ENCODE peak calls at places on chromosomes 13 and 19, in four cellular contexts. N is GM23338, I is PC-3, T is neural progenitor cell. U is an unnamed sample.

GRCh38 chr13:28753208-28753892 is 34.6 kb upstream of the SLC46A3 start:
- DNase-seq in N (peak), I (peak), T (no peak), U (peak)

GRCh38 chr19:48400018-48400742 is 6.7 kb downstream of the GRIN2D start:
- DNase-seq in N (peak), I (peak), T (peak), U (peak)

GRCh38 chr19:12748489-12748888 is 3.1 kb upstream of the BEST2 start:
- DNase-seq in N (no peak), I (no peak), T (peak), U (no peak)

GRCh38 chr13:113500530-113501265 is 10.2 kb upstream of the DCUN1D2 start:
- DNase-seq in N (no peak), I (no peak), T (no peak), U (no peak)

GRCh38 chr13:79393564-79394249 is 12.3 kb downstream of the RBM26 start:
- DNase-seq in N (no peak), I (peak), T (no peak), U (no peak)

GRCh38 chr13:98026457-98026857 is 73.0 kb downstream of the IPO5 start:
- DNase-seq in N (peak), I (no peak), T (no peak), U (peak)

GRCh38 chr13:83613524-83613923 is 268.8 kb downstream of the SLITRK1 start:
- DNase-seq in N (no peak), I (no peak), T (no peak), U (no peak)

GRCh38 chr13:99075268-99076191 is 97.7 kb upstream of the DOCK9 start:
- DNase-seq in N (no peak), I (no peak), T (no peak), U (no peak)

DNA sequence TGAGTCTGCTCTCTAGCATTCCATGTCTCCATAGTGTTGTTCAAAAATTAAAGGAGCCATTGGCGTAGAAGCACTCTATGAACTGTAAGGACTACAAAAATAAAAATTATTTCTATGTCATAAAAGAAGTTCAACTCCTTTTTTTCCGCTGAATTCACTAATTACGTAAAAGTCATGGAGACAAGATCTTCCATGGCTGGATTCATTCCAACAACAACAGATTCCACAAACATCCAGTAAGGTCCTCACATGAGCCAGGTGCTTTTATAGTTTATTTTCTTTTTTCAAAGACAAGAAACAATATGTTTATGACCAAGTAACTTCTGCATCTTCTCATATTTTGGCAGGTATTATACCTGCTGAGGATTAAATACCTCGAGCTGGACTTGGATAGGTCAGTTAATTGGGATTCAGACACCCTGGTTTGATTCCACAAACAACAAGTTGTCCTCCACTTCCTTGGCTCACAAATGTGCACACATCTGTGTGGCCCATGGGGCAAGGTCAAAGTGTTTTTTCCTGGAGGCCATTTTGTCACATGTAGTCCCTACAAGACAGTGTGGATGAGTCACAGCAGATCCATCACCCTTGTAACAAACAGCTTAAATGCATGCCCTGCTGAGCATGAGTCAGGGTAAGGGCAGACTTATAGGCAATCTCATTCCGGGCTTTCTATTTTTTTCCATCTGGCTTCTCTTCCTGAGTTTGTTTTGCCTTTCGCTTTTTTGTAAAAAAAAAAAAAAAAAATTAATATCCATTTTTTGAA is 475.6 kb downstream of the COG6 start:
- DNase-seq in N (no peak), I (peak), T (no peak), U (peak)
- TF ChIP-seq EZH2phosphoT487 in N (no peak), I (no peak), T (no peak), U (no peak)

GRCh38 chr19:11155373-11156120 is at the start of gene SPC24:
- DNase-seq in N (peak), I (peak), T (peak), U (peak)

GRCh38 chr19:11159598-11160001 is 4.0 kb upstream of the SPC24 start:
- DNase-seq in N (no peak), I (no peak), T (no peak), U (peak)

GRCh38 chr19:11164879-11165406 is 9.4 kb upstream of the SPC24 start:
- DNase-seq in N (no peak), I (no peak), T (no peak), U (peak)

GRCh38 chr19:11164278-11164677 is 8.7 kb upstream of the SPC24 start:
- DNase-seq in N (no peak), I (no peak), T (no peak), U (peak)

DNA sequence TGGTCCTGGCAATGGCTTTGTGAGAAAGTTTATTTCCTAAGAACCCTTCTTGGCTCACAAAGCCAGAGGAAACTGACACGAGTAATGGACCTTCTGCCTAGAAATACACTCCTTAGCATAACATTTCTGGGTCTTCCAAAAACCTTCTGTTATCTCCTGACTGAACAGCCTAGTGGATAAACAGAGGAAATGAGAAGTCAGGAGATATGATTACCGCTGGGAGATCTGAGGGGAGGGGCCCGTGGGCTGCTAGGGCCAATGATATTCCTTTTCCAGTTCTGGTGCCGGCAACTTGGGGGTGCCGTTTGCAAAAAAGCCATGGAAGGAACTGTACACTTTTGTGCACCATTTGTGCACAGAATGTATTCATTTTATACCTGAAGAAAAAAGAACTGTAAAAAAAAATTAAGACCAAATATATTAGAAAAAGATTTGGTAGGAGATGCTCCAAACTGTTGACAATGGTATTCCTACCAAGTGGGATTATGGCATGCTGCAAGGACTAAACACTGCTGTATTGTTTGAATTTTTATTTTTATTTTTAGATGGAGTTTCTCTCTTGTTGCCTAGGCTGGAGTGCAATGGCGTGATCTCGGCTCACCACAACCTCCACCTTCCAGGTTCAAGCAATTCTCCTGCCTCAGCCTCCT is 4.7 kb upstream of the SPC24 start:
- DNase-seq in N (no peak), I (no peak), T (no peak), U (peak)
- TF ChIP-seq EZH2phosphoT487 in N (no peak), I (no peak), T (no peak), U (no peak)

GRCh38 chr13:39616087-39616694 is 13.2 kb upstream of the LHFPL6 start:
- DNase-seq in N (peak), I (peak), T (peak), U (peak)
- TF ChIP-seq EZH2phosphoT487 in N (no peak), I (no peak), T (no peak), U (no peak)

DNA sequence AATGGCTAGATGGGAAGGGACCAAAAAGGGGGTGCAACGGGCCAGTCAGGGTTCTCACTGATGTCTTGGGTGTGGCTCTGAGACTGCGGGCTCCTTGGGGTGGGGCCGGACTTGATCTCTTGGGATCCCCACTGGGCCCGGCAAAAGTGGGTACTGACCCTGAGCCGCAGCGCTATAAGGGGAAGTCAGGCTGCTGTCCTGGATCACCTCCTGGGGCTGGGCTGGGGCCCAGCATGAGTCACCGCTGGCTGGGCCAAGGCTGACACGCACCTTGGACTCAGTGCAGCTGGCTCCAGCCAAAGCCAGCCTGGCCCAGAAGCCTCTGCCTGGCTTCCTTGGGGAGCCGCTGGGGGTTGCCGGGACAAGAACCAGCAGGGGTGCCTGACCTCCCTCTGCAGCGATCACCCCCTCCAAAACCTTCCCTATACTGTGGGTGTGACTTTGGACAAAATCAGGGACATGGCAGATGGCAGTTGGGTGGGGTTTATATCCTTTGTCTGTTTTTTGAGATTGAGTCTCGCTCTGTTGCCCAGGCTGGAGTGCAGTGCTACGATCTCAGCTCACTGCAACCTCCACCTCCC is 614 bp upstream of the IQCN start:
- DNase-seq in N (peak), I (peak), T (no peak), U (peak)
- TF ChIP-seq EZH2phosphoT487 in N (no peak), I (no peak), T (no peak), U (no peak)

GRCh38 chr19:37594982-37595382 is 306 bp downstream of the ZNF540 start:
- DNase-seq in N (no peak), I (no peak), T (no peak), U (peak)
- TF ChIP-seq EZH2phosphoT487 in N (no peak), I (no peak), T (no peak), U (no peak)

DNA sequence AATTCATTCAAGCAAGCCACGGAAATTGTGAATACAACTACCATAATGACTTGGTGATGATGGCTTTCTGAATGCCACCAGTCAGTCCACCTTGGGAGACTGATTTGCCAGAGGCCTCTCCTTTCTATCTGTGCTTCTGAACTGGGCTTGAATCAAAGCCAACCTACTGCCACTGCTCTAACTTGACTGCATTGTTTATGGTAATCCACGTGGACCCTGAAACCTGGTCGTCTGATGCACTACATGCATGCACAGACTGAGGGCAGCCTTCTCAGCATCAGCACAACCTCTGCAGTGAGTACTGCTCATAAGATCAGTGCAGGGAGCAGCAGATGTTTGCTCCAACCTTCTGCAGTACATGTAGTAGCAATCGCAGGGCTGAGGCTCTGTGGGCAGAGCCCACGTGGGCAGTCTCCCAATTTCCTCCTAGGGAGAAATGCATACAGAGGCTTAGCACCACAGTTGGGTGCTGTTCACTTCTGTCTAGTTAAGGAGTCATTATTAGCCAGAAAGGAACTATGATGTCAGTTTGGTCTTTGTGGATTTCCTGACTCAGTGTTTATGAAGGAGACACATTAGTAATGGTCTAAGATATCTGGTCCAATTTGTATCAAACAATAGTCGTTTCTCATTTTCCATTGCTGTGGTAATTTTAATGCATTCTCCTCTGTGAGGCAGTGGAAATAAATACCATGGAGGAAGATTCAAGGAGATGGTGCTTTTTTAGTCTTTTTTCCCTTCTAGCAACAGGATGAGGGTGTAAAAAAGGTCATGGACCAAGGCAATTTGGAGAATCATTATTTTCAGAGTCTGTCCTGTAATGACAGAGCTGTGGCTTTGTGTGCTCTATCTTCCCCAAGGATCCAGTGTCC is 82.5 kb downstream of the AKAP11 start:
- DNase-seq in N (peak), I (peak), T (peak), U (peak)
- TF ChIP-seq EZH2phosphoT487 in N (no peak), I (no peak), T (no peak), U (no peak)